ENCODE peak calls at places on chromosome 14, in seven cellular contexts. O is ovary, W is tibial artery, Y is fibroblast of lung, U is endodermal cell, Z is aorta, A is heart right ventricle. D is an unnamed sample. For H3K9me3, the result is how much of the 10 kb centered on the place peaks cover.

GRCh38 chr14:96351986-96352385 is 11.2 kb downstream of the ATG2B start:
- DNase-seq in O (no peak), A (no peak), Y (peak), U (no peak), W (no peak), Z (no peak), D (no peak)

GRCh38 chr14:71264260-71264659 is 357.0 kb downstream of the PCNX1 start:
- DNase-seq in Y (no peak), W (no peak), Z (no peak), O (no peak), A (no peak), U (no peak), D (no peak)

GRCh38 chr14:64763801-64764511 is 59.7 kb downstream of the PLEKHG3 start:
- DNase-seq in Z (no peak), A (no peak), Y (peak), U (peak), O (peak), W (peak), D (no peak)

GRCh38 chr14:70838076-70838475 is 28.8 kb upstream of the MAP3K9 start:
- DNase-seq in A (no peak), Y (no peak), O (no peak), Z (no peak), U (no peak), W (no peak), D (no peak)

GRCh38 chr14:83171761-83172160 is 1638.1 kb upstream of the SEL1L start:
- DNase-seq in O (no peak), U (no peak), A (no peak), Y (no peak), Z (no peak), W (no peak), D (no peak)

GRCh38 chr14:26174395-26174794 is 423.4 kb downstream of the NOVA1 start:
- DNase-seq in A (no peak), O (no peak), W (no peak), U (no peak), Z (no peak), Y (no peak), D (no peak)

GRCh38 chr14:21704340-21704737 is 30.7 kb upstream of the OR4E1 start:
- DNase-seq in U (no peak), Y (no peak), O (no peak), W (no peak), Z (no peak), A (no peak), D (no peak)

GRCh38 chr14:79781882-79782281 is 429.4 kb downstream of the DIO2 start:
- DNase-seq in Z (no peak), W (no peak), O (no peak), A (no peak), Y (peak), U (no peak), D (no peak)

GRCh38 chr14:48086516-48086915 is 411.1 kb upstream of the MDGA2 start:
- DNase-seq in U (no peak), W (no peak), A (no peak), Z (no peak), O (no peak), Y (no peak), D (no peak)

GRCh38 chr14:52405314-52405713 is 91.2 kb downstream of the PTGER2 start:
- DNase-seq in W (no peak), O (no peak), Z (no peak), U (no peak), A (no peak), Y (no peak), D (no peak)

GRCh38 chr14:57480044-57480443 is 13.6 kb downstream of the CCDC198 start:
- DNase-seq in Y (peak), Z (no peak), A (no peak), O (no peak), U (no peak), W (no peak), D (no peak)

GRCh38 chr14:52318829-52319604 is 4.9 kb downstream of the PTGER2 start:
- DNase-seq in W (no peak), Y (peak), A (no peak), Z (no peak), O (no peak), U (no peak), D (no peak)

GRCh38 chr14:74964787-74965769 is 9.7 kb upstream of the PGF start:
- DNase-seq in U (no peak), Z (peak), O (no peak), A (no peak), W (no peak), Y (peak), D (no peak)

GRCh38 chr14:102829106-102829505 is 51.9 kb downstream of the TRAF3 start:
- DNase-seq in U (no peak), W (no peak), A (no peak), O (no peak), Z (no peak), Y (peak), D (no peak)

GRCh38 chr14:75492832-75493579 is 29.3 kb upstream of the BATF start:
- DNase-seq in A (no peak), Y (no peak), Z (no peak), W (no peak), O (no peak), U (no peak), D (no peak)

GRCh38 chr14:49770212-49770817 is 2.4 kb downstream of the KLHDC2 start:
- DNase-seq in Z (no peak), O (no peak), Y (peak), U (no peak), W (no peak), A (no peak), D (no peak)

GRCh38 chr14:80607430-80608200 is 333.9 kb downstream of the CEP128 start:
- DNase-seq in Z (no peak), A (no peak), O (no peak), U (no peak), Y (peak), W (no peak), D (no peak)

GRCh38 chr14:45112886-45113772 is 21.2 kb downstream of the FKBP3 start:
- DNase-seq in U (no peak), Z (no peak), Y (peak), A (no peak), O (no peak), W (no peak), D (no peak)

GRCh38 chr14:99809864-99810854 is 16.9 kb downstream of the EML1 start:
- DNase-seq in A (no peak), Z (no peak), Y (no peak), U (no peak), O (no peak), W (peak), D (no peak)

GRCh38 chr14:57976701-57977100 is 110.8 kb upstream of the SLC35F4 start:
- DNase-seq in A (no peak), W (no peak), O (no peak), Y (no peak), Z (no peak), U (no peak), D (no peak)

GRCh38 chr14:24037658-24038037 is 14.2 kb upstream of the CARMIL3 start:
- DNase-seq in U (no peak), Z (no peak), A (no peak), O (peak), Y (no peak), W (no peak), D (no peak)

GRCh38 chr14:87869619-87870583 is 123.1 kb downstream of the GALC start:
- DNase-seq in Y (peak), Z (no peak), A (no peak), O (no peak), W (no peak), U (peak), D (no peak)

GRCh38 chr14:55832122-55832911 is 252.3 kb downstream of the KTN1 start:
- DNase-seq in W (no peak), Z (no peak), O (no peak), U (no peak), Y (peak), A (no peak), D (no peak)

GRCh38 chr14:39430762-39431415 is 1.3 kb downstream of the FBXO33 start:
- DNase-seq in Y (peak), A (no peak), O (no peak), Z (peak), W (no peak), U (peak), D (no peak)

DNA sequence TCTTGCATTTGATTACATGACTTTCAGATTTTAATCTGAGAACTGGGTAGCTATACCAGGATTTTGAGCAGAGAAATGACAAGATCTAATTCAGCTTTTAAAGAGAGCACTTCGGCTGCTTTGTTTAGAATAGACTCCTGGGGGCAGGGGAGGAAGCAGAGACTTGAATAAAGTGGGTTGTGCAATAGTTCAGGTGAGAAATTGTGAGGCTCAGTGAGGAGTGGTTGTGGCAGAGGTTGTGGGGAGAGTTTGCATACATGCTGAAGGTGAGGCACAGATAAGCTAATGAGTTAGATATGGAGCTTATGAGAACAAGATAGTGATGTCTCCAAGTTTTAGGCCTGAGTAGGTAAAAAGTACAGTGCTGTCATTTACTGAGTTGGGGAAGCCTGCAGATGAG is 281.4 kb downstream of the FLRT2 start:
- DNase-seq in A (no peak), U (peak), Y (no peak), W (no peak), O (no peak), Z (no peak), D (no peak)
- H3K9me3 ChIP-seq in A (under half), U (under half), Y (under half), W (under half), O (under half), Z (under half), D (under half)

GRCh38 chr14:106670006-106670405 is 1143.6 kb downstream of the TMEM121 start:
- DNase-seq in Z (no peak), W (no peak), O (no peak), A (no peak), U (no peak), Y (no peak), D (no peak)
- H3K9me3 ChIP-seq in Z (under half), W (under half), O (under half), A (under half), U (under half), Y (under half), D (under half)

GRCh38 chr14:43001729-43002128 is 1395.1 kb downstream of the LRFN5 start:
- DNase-seq in U (no peak), Y (no peak), O (no peak), A (no peak), W (no peak), Z (no peak), D (no peak)
- H3K9me3 ChIP-seq in U (half or more), Y (under half), O (under half), A (under half), W (under half), Z (under half), D (under half)

GRCh38 chr14:101000711-101001110 is 97.2 kb upstream of the RTL1 start:
- DNase-seq in O (no peak), Z (no peak), W (no peak), Y (peak), A (no peak), U (no peak), D (no peak)
- H3K9me3 ChIP-seq in O (under half), Z (under half), W (under half), Y (under half), A (under half), U (under half), D (under half)

GRCh38 chr14:20195911-20196310 is 5.2 kb downstream of the OR11G2 start:
- DNase-seq in Y (no peak), W (no peak), Z (no peak), U (no peak), O (no peak), A (no peak), D (no peak)

GRCh38 chr14:20191396-20191795 is 700 bp downstream of the OR11G2 start:
- DNase-seq in W (no peak), A (no peak), Y (no peak), Z (no peak), O (no peak), U (no peak), D (no peak)

GRCh38 chr14:20194101-20194500 is 3.4 kb downstream of the OR11G2 start:
- DNase-seq in U (no peak), O (no peak), Z (no peak), A (no peak), Y (no peak), W (no peak), D (no peak)

DNA sequence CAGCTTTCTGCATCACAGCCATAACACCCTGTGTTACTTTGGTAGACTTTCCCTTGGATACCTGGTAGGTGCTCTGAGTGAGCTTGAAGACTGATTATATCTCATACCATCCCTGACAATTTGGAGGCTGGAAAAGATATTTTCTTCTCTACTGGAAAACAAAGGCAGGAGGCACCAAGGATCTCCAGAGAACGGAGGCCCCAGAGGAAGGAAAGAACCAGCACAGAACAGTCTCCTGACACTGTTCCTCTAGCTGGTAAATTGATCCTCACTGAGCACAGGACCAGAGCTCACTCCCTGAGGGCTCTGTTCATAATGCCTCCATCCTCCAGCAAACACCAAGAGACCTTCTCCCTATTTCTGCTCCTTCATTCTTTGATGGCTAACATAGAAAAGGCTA is at the start of gene OR11G2:
- DNase-seq in U (no peak), A (no peak), W (no peak), Y (no peak), Z (no peak), O (no peak), D (no peak)
- H3K9me3 ChIP-seq in U (half or more), A (under half), W (under half), Y (under half), Z (under half), O (under half), D (under half)

DNA sequence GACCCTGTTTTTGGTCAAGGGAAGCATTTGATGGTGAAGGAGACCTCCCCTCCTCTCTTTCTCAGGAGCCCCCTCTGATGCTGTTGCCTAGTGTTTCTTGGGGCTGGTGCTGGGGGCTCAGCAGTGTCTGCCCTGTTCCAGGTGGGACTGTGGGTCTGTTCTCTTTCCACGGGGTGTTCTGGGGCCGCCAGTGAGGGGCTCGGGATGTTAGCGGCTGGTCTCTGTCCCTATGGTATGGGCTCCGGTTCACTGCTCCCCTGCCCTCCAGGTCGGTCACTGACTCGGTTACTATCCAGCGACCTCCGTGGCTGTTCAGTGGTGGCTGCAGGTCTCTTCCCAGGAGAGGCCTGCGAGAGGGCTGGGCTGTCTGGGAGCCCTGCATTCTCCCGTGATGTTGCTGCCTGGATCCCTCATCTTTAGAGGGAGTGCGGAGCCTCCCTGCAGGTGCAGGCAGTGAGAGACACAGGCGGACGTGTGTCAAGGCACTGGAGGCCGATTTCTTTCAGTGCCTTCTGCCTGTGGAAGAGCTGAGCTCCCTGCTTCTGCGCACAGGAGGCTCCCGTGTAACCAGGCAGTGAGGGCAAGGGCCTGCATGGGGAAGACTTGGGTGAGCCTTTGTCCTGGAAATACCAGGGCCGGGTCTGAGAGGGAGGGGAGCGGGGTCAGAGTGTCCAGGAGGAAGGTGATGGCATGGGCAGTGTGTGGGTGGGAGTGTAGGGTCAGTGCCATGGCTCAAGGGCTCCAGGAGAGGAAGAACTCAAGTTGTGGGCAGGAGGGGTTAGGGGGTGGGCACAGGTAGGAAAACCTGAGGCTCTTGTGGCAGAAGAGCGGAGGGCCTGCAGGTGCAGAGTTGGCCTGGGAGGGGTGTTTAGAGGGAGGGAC is 362.6 kb downstream of the TMEM121 start:
- DNase-seq in W (peak), Z (peak), O (peak), A (no peak), Y (no peak), U (peak), D (no peak)
- H3K9me3 ChIP-seq in W (under half), Z (under half), O (under half), A (under half), Y (under half), U (under half), D (under half)

DNA sequence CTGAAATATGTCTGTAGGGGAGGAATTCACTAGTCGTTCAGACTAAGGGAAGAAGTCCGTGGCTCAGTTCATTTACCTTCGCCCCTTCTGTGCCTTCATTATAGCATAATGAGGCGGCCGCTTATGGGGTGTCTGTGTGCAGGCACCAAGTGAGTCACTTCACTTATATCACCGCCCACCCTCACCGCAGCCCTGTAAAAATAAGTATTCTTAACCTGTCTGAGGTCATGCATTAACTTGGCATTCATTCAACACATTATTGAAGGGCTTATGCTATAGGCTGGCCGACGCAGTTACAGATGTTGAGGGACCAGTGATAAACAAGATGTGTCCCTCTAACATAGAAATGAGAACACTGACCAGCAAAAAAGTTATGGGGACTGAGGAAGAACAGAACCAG is 47.7 kb upstream of the PTCSC3 start:
- DNase-seq in W (no peak), Y (peak), O (no peak), A (no peak), U (no peak), Z (no peak), D (no peak)
- H3K9me3 ChIP-seq in W (under half), Y (under half), O (under half), A (under half), U (under half), Z (under half), D (under half)